ENCODE peak calls at places on chromosomes 11 and 22, in six cellular contexts. E, B, N, S, Z and L are unnamed samples.

GRCh38 chr11:129331871-129332274 is 43.8 kb upstream of the BARX2 start:
- DNase-seq in E (peak), B (peak), N (peak), S (peak), Z (peak), L (peak)

GRCh38 chr11:69787457-69787856 is 12.3 kb upstream of the FGF4 start:
- DNase-seq in E (no peak), B (no peak), N (no peak), S (no peak), Z (no peak), L (peak)

GRCh38 chr22:27997538-27997937 is 78.5 kb upstream of the PITPNB start:
- DNase-seq in E (peak), B (no peak), N (no peak), S (no peak), Z (peak), L (no peak)

GRCh38 chr11:19984048-19984742 is 176.1 kb downstream of the DBX1 start:
- DNase-seq in E (no peak), B (no peak), N (no peak), S (no peak), Z (no peak), L (no peak)

GRCh38 chr11:121451982-121452608 is at the start of gene SORL1:
- DNase-seq in E (peak), B (peak), N (no peak), S (no peak), Z (peak), L (peak)

GRCh38 chr22:17116931-17117330 is 4.2 kb downstream of the TMEM121B start:
- DNase-seq in E (no peak), B (no peak), N (no peak), S (no peak), Z (no peak), L (no peak)

GRCh38 chr11:123800041-123800440 is 6.1 kb downstream of the OR6M1 start:
- DNase-seq in E (no peak), B (no peak), N (no peak), S (no peak), Z (no peak), L (no peak)

GRCh38 chr11:10041803-10042202 is 252.2 kb downstream of the SBF2 start:
- DNase-seq in E (no peak), B (no peak), N (no peak), S (no peak), Z (no peak), L (no peak)

GRCh38 chr11:62644220-62644619 is 2.2 kb downstream of the GANAB start:
- DNase-seq in E (no peak), B (no peak), N (no peak), S (no peak), Z (no peak), L (no peak)

GRCh38 chr22:24500251-24500820 is 5.2 kb downstream of the UPB1 start:
- DNase-seq in E (no peak), B (no peak), N (no peak), S (no peak), Z (no peak), L (no peak)

GRCh38 chr22:50118557-50119168 is 28.9 kb downstream of the MOV10L1 start:
- DNase-seq in E (no peak), B (no peak), N (peak), S (no peak), Z (peak), L (no peak)

GRCh38 chr22:40509401-40510134 is 127.0 kb downstream of the MRTFA start:
- DNase-seq in E (no peak), B (no peak), N (no peak), S (no peak), Z (peak), L (peak)

GRCh38 chr11:6693342-6694228 is 10.4 kb upstream of the MRPL17 start:
- DNase-seq in E (no peak), B (no peak), N (no peak), S (peak), Z (no peak), L (peak)

GRCh38 chr22:34105461-34106062 is 185.3 kb upstream of the LARGE1 start:
- DNase-seq in E (peak), B (no peak), N (no peak), S (no peak), Z (peak), L (no peak)

GRCh38 chr11:92848578-92848977 is 120.9 kb upstream of the MTNR1B start:
- DNase-seq in E (no peak), B (no peak), N (no peak), S (no peak), Z (no peak), L (no peak)

GRCh38 chr11:27282806-27283205 is 80.2 kb downstream of the CCDC34 start:
- DNase-seq in E (no peak), B (no peak), N (no peak), S (no peak), Z (peak), L (no peak)

GRCh38 chr11:8809185-8809584 is 101.8 kb upstream of the AKIP1 start:
- DNase-seq in E (no peak), B (no peak), N (no peak), S (no peak), Z (no peak), L (no peak)

GRCh38 chr22:37990302-37990701 is 5.9 kb upstream of the SOX10 start:
- DNase-seq in E (no peak), B (no peak), N (no peak), S (no peak), Z (no peak), L (no peak)

GRCh38 chr22:30430933-30431332 is 5.4 kb downstream of the MTFP1 start:
- DNase-seq in E (no peak), B (no peak), N (no peak), S (no peak), Z (no peak), L (no peak)

GRCh38 chr11:32153747-32154146 is 62.9 kb downstream of the RCN1 start:
- DNase-seq in E (no peak), B (no peak), N (no peak), S (no peak), Z (no peak), L (no peak)

GRCh38 chr11:77027275-77027674 is 6.9 kb upstream of the B3GNT6 start:
- DNase-seq in E (no peak), B (no peak), N (no peak), S (no peak), Z (no peak), L (no peak)

GRCh38 chr11:12163181-12163841 is 52.9 kb downstream of the MICAL2 start:
- DNase-seq in E (no peak), B (no peak), N (peak), S (no peak), Z (no peak), L (no peak)

DNA sequence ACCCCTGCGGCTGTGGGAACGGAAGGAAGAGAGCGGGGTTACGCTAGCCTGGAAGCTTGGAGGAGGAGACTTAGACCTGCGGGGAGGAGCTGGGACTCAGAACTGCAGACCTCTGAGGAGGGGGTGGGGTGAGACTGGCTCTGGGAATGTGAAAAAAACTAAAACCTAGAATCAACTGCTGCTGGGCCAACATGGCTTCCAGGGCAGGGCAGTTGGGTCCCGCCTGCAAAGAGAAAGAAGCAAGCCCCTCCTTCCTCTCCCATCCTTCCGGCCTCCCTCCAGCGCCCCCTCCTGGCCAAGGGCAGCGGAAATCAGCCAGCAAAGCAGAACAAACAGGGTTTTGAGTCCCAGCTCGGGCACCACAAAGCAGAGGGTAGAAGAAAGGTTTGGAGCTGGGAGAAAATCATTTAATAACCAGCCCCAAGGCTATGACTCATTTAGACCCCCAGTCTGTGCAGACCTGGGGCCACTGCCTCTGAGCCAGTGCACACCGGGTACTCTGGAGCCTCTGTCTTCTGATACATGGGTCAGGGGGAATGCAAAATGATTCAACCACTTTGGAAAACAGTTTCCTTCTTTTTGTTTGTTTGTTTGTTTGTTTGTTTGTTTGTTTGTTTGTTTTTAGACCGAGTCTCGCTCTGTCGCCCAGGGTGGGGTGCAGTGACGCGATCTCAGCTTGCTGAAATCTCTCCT is 7.3 kb upstream of the NCF4 start:
- DNase-seq in E (peak), B (peak), N (peak), S (no peak), Z (no peak), L (peak)
- TF ChIP-seq CTCF in E (peak), B (peak), N (peak), S (peak), Z (no peak), L (peak)

GRCh38 chr11:1706634-1707400 is 9.8 kb downstream of the KRTAP5-6 start:
- DNase-seq in E (no peak), B (no peak), N (peak), S (no peak), Z (no peak), L (no peak)
- TF ChIP-seq CTCF in E (peak), B (peak), N (no peak), S (peak), Z (no peak), L (peak)

DNA sequence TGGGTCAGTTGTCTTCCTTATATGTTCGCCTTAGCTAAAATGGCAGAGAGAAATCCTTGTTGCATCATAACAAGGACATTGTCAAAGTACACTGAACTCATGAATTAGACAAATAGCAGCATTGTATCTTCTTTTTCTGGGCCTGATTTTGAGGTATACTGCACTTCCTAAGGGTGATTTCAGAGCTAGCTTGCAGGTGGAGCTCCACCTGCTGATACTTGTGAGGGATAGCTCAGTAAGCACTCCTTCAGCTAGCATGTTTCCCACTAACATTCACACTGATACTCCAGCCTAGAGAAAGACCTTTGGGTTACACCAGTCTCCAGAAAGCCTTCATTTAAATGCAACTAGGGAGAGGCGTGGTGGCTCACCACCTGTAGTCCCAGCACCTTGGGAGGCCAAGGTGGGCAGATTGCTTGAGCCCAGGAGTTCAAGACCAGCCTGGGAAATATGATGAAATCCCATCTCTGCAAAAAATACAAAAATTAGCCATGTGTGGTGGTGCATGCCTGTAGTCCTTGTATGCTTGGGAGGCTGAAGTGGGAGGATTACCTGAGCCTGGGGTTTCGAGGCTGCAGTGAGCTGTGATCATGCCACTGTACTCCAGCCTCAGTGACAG is 29.8 kb downstream of the JAM3 start:
- DNase-seq in E (peak), B (no peak), N (no peak), S (no peak), Z (no peak), L (no peak)
- TF ChIP-seq CTCF in E (peak), B (no peak), N (no peak), S (peak), Z (no peak), L (no peak)

GRCh38 chr11:84390441-84391078 is 1104.4 kb upstream of the CCDC90B start:
- DNase-seq in E (no peak), B (no peak), N (no peak), S (no peak), Z (no peak), L (no peak)
- TF ChIP-seq CTCF in E (peak), B (no peak), N (no peak), S (peak), Z (no peak), L (no peak)

GRCh38 chr11:869399-870126 is 26.9 kb downstream of the TSPAN4 start:
- DNase-seq in E (no peak), B (no peak), N (no peak), S (no peak), Z (no peak), L (no peak)

GRCh38 chr11:870418-870817 is 27.8 kb downstream of the TSPAN4 start:
- DNase-seq in E (no peak), B (no peak), N (no peak), S (no peak), Z (no peak), L (no peak)

GRCh38 chr11:868802-869201 is 26.1 kb downstream of the TSPAN4 start:
- DNase-seq in E (no peak), B (no peak), N (no peak), S (no peak), Z (no peak), L (no peak)

GRCh38 chr11:871472-871871 is 28.8 kb downstream of the TSPAN4 start:
- DNase-seq in E (no peak), B (no peak), N (no peak), S (no peak), Z (no peak), L (no peak)

DNA sequence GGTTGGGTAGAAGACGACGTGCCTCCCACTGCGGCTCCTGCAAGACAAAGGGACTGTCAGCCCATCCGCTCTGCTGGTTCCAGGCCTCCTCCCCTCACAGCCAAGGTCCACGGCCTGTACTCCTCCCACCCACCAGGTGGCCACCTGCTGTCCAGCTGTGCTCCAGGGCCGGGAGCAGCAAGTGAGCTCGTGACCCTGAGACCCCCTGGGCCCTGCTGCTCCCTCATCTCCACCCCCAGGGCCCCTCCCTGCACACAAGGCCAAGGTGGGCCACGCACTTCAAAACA is 27.4 kb downstream of the TSPAN4 start:
- DNase-seq in E (no peak), B (no peak), N (no peak), S (no peak), Z (no peak), L (no peak)
- TF ChIP-seq CTCF in E (no peak), B (no peak), N (no peak), S (peak), Z (no peak), L (peak)

GRCh38 chr22:46320716-46321386 is 14.7 kb upstream of the TRMU start:
- DNase-seq in E (no peak), B (no peak), N (no peak), S (no peak), Z (no peak), L (no peak)
- TF ChIP-seq CTCF in E (no peak), B (no peak), N (no peak), S (no peak), Z (no peak), L (no peak)

GRCh38 chr11:116249561-116249960 is 523.2 kb downstream of the BUD13 start:
- DNase-seq in E (no peak), B (no peak), N (no peak), S (no peak), Z (no peak), L (no peak)
- TF ChIP-seq CTCF in E (peak), B (no peak), N (no peak), S (no peak), Z (no peak), L (no peak)

GRCh38 chr11:127255239-127255638 is 254.7 kb upstream of the KIRREL3 start:
- DNase-seq in E (no peak), B (no peak), N (no peak), S (no peak), Z (no peak), L (no peak)

GRCh38 chr11:127259118-127259517 is 258.5 kb upstream of the KIRREL3 start:
- DNase-seq in E (no peak), B (no peak), N (no peak), S (no peak), Z (no peak), L (no peak)
- TF ChIP-seq CTCF in E (no peak), B (no peak), N (no peak), S (no peak), Z (no peak), L (no peak)

DNA sequence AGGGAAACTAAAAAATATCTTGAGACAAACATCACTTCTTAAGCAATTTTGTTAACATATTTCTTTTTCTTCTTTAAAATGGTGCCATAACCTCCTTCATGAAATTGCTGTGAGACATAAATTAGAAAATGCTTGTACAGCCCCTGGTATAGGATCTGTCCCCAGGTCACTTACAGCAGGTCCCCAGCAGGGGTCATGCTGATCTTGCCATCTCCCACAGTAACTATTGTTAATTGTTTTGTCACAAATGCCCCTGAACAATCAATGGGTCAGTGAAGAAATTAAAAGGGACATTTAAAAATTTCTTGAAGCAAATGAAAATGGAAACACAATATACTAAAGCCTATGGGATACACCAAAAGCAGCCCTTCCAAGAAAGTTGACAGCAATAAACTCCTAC is 99.8 kb upstream of the OR4B1 start:
- DNase-seq in E (peak), B (no peak), N (no peak), S (no peak), Z (no peak), L (no peak)
- TF ChIP-seq CTCF in E (peak), B (no peak), N (no peak), S (peak), Z (no peak), L (peak)

GRCh38 chr11:66467034-66467659 is 442 bp downstream of the PELI3 start:
- DNase-seq in E (no peak), B (no peak), N (no peak), S (no peak), Z (no peak), L (no peak)
- TF ChIP-seq CTCF in E (peak), B (peak), N (peak), S (peak), Z (peak), L (peak)